ENCODE peak calls at places on chromosomes 4 and X, in six cellular contexts. J, F, H, Z, K and G are unnamed samples.

GRCh38 chrX:118420462-118420861 is 74.6 kb downstream of the WDR44 start:
- DNase-seq in J (peak; percentile 74), F (no peak), H (no peak), Z (no peak), K (no peak), G (no peak)

GRCh38 chr4:38046735-38047487 is 86.7 kb downstream of the PTTG2 start:
- DNase-seq in J (peak; percentile 33), F (no peak), H (no peak), Z (no peak), K (no peak), G (no peak)

GRCh38 chr4:44448548-44449443 is at the start of gene KCTD8:
- DNase-seq in J (peak; percentile 83), F (peak; percentile 71), H (peak; percentile 87), Z (peak; percentile 73), K (peak; percentile 94), G (peak; percentile 73)

GRCh38 chr4:92163348-92163747 is 140.4 kb upstream of the GRID2 start:
- DNase-seq in J (peak; percentile 6), F (no peak), H (peak; percentile 42), Z (no peak), K (no peak), G (no peak)

GRCh38 chr4:73962724-73963123 is 19.1 kb downstream of the PF4 start:
- DNase-seq in J (no peak), F (no peak), H (no peak), Z (no peak), K (no peak), G (no peak)

GRCh38 chrX:117985241-117985640 is 131.4 kb downstream of the KLHL13 start:
- DNase-seq in J (no peak), F (no peak), H (peak; percentile 34), Z (peak; percentile 42), K (no peak), G (no peak)

GRCh38 chr4:123987408-123987807 is 590.8 kb downstream of the SPRY1 start:
- DNase-seq in J (peak; percentile 19), F (no peak), H (no peak), Z (no peak), K (no peak), G (no peak)

GRCh38 chrX:53262918-53263394 is 18.4 kb downstream of the IQSEC2 start:
- DNase-seq in J (peak; percentile 63), F (no peak), H (peak; percentile 87), Z (no peak), K (no peak), G (no peak)

GRCh38 chr4:128107766-128108165 is 46.7 kb downstream of the LARP1B start:
- DNase-seq in J (no peak), F (no peak), H (no peak), Z (no peak), K (no peak), G (no peak)

GRCh38 chrX:26203556-26203955 is 11.3 kb downstream of the MAGEB6 start:
- DNase-seq in J (no peak), F (no peak), H (no peak), Z (no peak), K (no peak), G (no peak)

GRCh38 chr4:151045907-151046306 is 30.8 kb upstream of the LRBA start:
- DNase-seq in J (no peak), F (peak; percentile 31), H (peak; percentile 8), Z (no peak), K (no peak), G (no peak)

GRCh38 chrX:85506871-85507270 is 127.4 kb upstream of the POF1B start:
- DNase-seq in J (no peak), F (no peak), H (no peak), Z (no peak), K (no peak), G (peak; percentile 16)

DNA sequence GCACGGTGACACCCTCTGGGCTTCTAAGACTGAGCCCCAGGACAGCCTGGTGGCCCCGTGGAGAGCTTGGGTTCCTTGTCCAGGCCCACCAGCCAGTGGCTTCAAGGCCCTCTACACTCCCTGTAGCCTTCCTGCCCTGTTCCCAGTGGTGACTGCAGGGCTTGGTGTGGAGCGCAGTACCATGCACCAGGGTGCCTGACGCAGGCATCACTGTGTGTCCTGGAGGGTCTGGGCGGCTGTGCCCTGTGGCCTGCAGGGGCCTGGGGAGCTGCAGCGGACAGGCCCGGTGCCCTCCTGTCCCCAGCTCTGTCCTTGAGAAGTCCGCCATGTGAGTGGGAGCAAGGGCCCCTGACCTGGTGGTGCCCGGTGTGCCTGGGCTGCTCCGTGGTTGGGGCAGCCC is 4.3 kb downstream of the FGFRL1 start:
- DNase-seq in J (no peak), F (no peak), H (no peak), Z (no peak), K (no peak), G (no peak)
- TF ChIP-seq CTCF in J (no peak), F (no peak), H (no peak), Z (no peak), K (no peak), G (no peak)

GRCh38 chr4:3409571-3410091 is 32.1 kb upstream of the HGFAC start:
- DNase-seq in J (no peak), F (no peak), H (no peak), Z (no peak), K (peak; percentile 14), G (no peak)
- H3K4me1 ChIP-seq in J (peaks cover 3% of the 10 kb centered on the region), F (peaks cover 50% of the 10 kb centered on the region), H (no peaks in the 10 kb centered on the region), Z (no peaks in the 10 kb centered on the region), K (peaks cover 9% of the 10 kb centered on the region), G (no peaks in the 10 kb centered on the region)

GRCh38 chr4:88965053-88965452 is 91.9 kb downstream of the FAM13A start:
- DNase-seq in J (peak; percentile 9), F (no peak), H (no peak), Z (no peak), K (no peak), G (peak; percentile 5)

GRCh38 chr4:88964450-88964849 is 92.5 kb downstream of the FAM13A start:
- DNase-seq in J (peak; percentile 58), F (no peak), H (peak; percentile 55), Z (no peak), K (no peak), G (peak; percentile 69)

GRCh38 chr4:88969271-88969670 is 87.7 kb downstream of the FAM13A start:
- DNase-seq in J (no peak), F (peak; percentile 6), H (no peak), Z (no peak), K (no peak), G (no peak)

GRCh38 chr4:88969746-88970145 is 87.2 kb downstream of the FAM13A start:
- DNase-seq in J (no peak), F (no peak), H (no peak), Z (no peak), K (no peak), G (no peak)

GRCh38 chr4:88967883-88968316 is 89.1 kb downstream of the FAM13A start:
- DNase-seq in J (no peak), F (no peak), H (peak; percentile 31), Z (no peak), K (no peak), G (no peak)
- H3K27ac ChIP-seq in J (no peak overlapping the region), F (no peak overlapping the region), H (peak overlapping the region; percentile 27), Z (peak overlapping the region; percentile 16), K (no peak overlapping the region), G (no peak overlapping the region)

GRCh38 chr4:157291071-157291470 is 70.5 kb downstream of the GRIA2 start:
- DNase-seq in J (peak; percentile 2), F (no peak), H (peak; percentile 5), Z (no peak), K (no peak), G (no peak)
- TF ChIP-seq CTCF in J (no peak), F (peak; percentile 6), H (peak; percentile 37), Z (no peak), K (no peak), G (peak; percentile 9)

GRCh38 chr4:102341201-102341600 is 4.1 kb downstream of the SLC39A8 start:
- DNase-seq in J (no peak), F (no peak), H (no peak), Z (no peak), K (no peak), G (no peak)
- H3K4me1 ChIP-seq in J (peaks cover 18% of the 10 kb centered on the region), F (peaks cover 23% of the 10 kb centered on the region), H (peaks cover 5% of the 10 kb centered on the region), Z (peaks cover 14% of the 10 kb centered on the region), K (peaks cover 7% of the 10 kb centered on the region), G (no peaks in the 10 kb centered on the region)

GRCh38 chr4:1981251-1982055 is 27.3 kb downstream of the NELFA start:
- DNase-seq in J (no peak), F (no peak), H (no peak), Z (peak; percentile 55), K (no peak), G (no peak)
- H3K27ac ChIP-seq in J (peak overlapping the region; percentile 2), F (no peak overlapping the region), H (no peak overlapping the region), Z (peak overlapping the region; percentile 1), K (no peak overlapping the region), G (no peak overlapping the region)

GRCh38 chr4:185634066-185634652 is 98.9 kb upstream of the PDLIM3 start:
- DNase-seq in J (no peak), F (peak; percentile 9), H (peak; percentile 56), Z (no peak), K (no peak), G (no peak)
- TF ChIP-seq CTCF in J (peak; percentile 42), F (peak; percentile 65), H (peak; percentile 70), Z (peak; percentile 33), K (no peak), G (peak; percentile 69)